ENCODE peak calls at places on chromosomes 12 and 14, in eight cellular contexts. M is right lobe of liver; A is cardiac muscle cell; R is tibial nerve; W is pancreas; C is testis; X is effector memory CD4-positive, alpha-beta T cell; I is spleen. S is an unnamed sample.
A peak's percentile ranks its signal among the peaks of the same experiment; 100 is the strongest.

GRCh38 chr12:115963030-115963480 is 314.4 kb downstream of the MED13L start:
- DNase-seq in A (no peak), X (no peak), M (no peak), R (no peak), I (no peak), C (no peak), W (no peak), S (no peak)

GRCh38 chr12:115798309-115798917 is 479.1 kb downstream of the MED13L start:
- DNase-seq in X (no peak), M (no peak), W (no peak), C (no peak), A (no peak), R (no peak), I (no peak), S (no peak)

GRCh38 chr14:95281560-95282176 is 38.0 kb downstream of the CLMN start:
- DNase-seq in R (no peak), A (no peak), I (no peak), C (no peak), W (no peak), X (no peak), M (peak; percentile 1), S (no peak)

GRCh38 chr12:77679701-77680100 is 151.0 kb upstream of the NAV3 start:
- DNase-seq in M (no peak), X (no peak), I (no peak), R (no peak), A (no peak), C (no peak), W (no peak), S (no peak)

GRCh38 chr12:59595557-59596231 is at the start of gene SLC16A7:
- DNase-seq in C (peak; percentile 82), X (peak; percentile 76), M (peak; percentile 80), R (peak; percentile 67), A (peak; percentile 91), W (peak; percentile 95), I (peak; percentile 97), S (peak; percentile 82)

GRCh38 chr12:117514016-117514415 is 152.6 kb upstream of the NOS1 start:
- DNase-seq in A (peak; percentile 21), I (no peak), R (no peak), W (no peak), M (peak; percentile 71), C (no peak), X (no peak), S (no peak)

GRCh38 chr14:42420071-42420470 is 813.4 kb downstream of the LRFN5 start:
- DNase-seq in A (no peak), M (no peak), W (no peak), R (no peak), C (no peak), I (no peak), X (no peak), S (no peak)

GRCh38 chr14:98350213-98350612 is 921.8 kb downstream of the BCL11B start:
- DNase-seq in W (no peak), M (no peak), A (no peak), R (no peak), X (no peak), I (no peak), C (no peak), S (no peak)

GRCh38 chr12:91182664-91183455 is at the start of gene DCN:
- DNase-seq in R (no peak), C (no peak), M (no peak), A (no peak), I (no peak), W (no peak), X (no peak), S (no peak)

GRCh38 chr14:55977346-55977745 is 140.9 kb upstream of the PELI2 start:
- DNase-seq in X (no peak), I (no peak), R (no peak), M (no peak), C (no peak), W (no peak), A (no peak), S (no peak)

GRCh38 chr12:91819132-91819447 is 326.6 kb downstream of the BTG1 start:
- DNase-seq in R (no peak), I (no peak), C (no peak), W (no peak), M (peak; percentile 87), X (no peak), A (no peak), S (no peak)

GRCh38 chr12:10408842-10409241 is 715 bp downstream of the KLRC4 start:
- DNase-seq in C (no peak), A (no peak), W (no peak), X (no peak), R (no peak), M (no peak), I (no peak), S (no peak)

DNA sequence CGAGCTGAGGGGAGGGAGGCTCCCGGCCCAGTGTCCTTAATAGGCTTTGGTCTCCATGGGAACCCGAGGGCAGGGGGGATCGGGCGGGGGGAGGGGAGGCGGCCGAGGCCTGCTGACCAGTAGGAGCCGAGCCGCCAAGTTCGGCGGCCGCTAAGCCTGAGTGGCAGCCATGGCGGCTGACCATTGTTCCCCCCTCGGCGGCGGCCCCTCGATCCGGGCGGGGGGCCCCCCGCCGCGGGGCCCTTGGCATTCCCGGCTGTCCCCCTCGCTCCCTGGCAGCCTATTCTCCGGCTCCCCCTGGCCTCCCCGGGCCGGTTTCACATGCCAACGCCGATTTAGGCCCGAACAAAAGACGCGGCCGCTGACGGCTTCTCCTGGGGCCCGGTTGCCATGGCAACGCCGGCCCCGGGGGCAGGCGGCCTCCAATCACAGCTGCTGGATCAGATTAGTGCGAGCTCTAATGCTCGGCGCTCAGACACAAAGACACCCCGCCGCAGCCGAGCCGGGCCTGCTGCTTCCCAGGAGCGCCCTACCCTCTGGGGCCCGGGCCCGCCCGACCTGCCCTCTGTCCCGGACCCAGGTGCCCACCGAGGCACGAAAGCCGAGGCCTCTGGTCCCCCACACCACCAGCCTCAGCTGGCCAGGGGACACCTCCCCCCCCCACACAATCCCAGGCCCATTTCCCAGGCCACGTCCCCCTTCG is 7.3 kb downstream of the MSI1 start:
- DNase-seq in C (peak; percentile 71), I (no peak), X (no peak), W (peak; percentile 81), M (no peak), R (peak; percentile 31), A (peak; percentile 95), S (no peak)
- H3K4me3 ChIP-seq in C (peak overlapping the region; percentile 65), I (peak overlapping the region; percentile 17), X (no peak overlapping the region), W (peak overlapping the region; percentile 32), M (no peak overlapping the region), R (peak overlapping the region; percentile 39), A (peak overlapping the region; percentile 41), S (no peak overlapping the region)

DNA sequence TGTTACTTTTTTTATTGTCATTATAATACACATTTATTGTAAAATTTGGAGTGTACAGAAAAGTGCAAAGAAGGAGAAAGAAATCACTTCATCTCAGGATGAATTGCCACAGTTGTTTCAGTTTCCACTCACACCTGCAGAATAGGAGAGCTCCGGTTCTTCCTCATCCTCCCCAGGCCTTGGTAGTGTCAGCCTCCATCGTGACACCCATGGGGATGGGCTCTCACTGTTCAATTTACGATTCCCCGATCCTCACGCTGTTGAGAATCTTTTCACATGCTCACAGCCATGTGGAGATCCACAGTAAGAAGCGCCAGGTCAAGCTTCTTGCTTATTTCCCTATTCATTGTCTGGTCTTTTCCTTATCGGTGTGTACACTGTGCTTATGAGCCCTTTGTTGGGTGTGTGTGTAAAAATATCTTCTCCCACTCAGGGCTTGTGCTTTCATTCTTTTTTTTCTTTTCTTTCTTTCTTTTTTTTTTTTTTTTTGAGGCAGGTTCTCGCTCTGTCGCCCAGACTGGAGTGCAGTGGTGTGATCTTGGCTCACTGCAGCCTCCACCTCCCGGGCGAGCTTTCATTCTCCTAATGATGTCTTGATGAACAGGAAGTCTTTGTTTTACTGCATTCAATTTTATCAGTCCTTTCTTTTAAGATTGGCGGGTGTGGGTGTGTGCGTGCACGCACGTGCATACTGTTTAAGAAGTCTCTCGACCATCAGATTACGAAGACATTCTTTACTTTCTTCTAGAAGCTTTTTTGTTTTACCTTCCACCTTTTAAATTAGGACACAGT is 21.5 kb downstream of the RIN3 start:
- DNase-seq in A (no peak), I (peak; percentile 29), C (peak; percentile 87), X (no peak), R (no peak), W (no peak), M (no peak), S (no peak)
- H3K27ac ChIP-seq in A (no peak overlapping the region), I (peak overlapping the region; percentile 26), C (peak overlapping the region; percentile 65), X (no peak overlapping the region), R (no peak overlapping the region), W (no peak overlapping the region), M (no peak overlapping the region), S (no peak overlapping the region)

DNA sequence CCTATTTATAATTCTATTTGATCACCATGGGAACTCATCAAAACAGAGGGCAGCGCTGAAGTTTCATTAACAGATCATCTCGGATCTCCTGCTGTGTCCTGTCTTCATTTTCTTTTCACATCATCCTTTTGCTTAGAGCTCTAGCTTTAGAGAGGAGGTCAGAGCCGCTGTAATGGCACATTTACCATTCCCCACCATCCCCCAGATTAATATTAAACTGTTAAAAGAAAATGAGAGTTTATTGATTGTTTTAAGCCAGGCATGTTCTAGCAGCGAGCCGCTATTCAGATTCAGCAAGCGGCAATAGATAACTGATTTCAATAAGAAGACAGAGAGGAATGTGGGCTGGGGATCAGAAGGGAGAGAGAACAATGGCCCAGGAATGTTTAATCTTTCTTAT is 308.8 kb downstream of the EGLN3 start:
- DNase-seq in C (no peak), X (no peak), I (no peak), R (no peak), M (no peak), A (no peak), W (no peak), S (no peak)
- H3K4me3 ChIP-seq in C (no peak overlapping the region), X (no peak overlapping the region), I (no peak overlapping the region), R (no peak overlapping the region), M (no peak overlapping the region), A (no peak overlapping the region), W (no peak overlapping the region), S (no peak overlapping the region)

GRCh38 chr14:68780358-68781160 is 12.3 kb downstream of the ZFP36L1 start:
- DNase-seq in W (peak; percentile 75), M (peak; percentile 55), C (peak; percentile 88), X (no peak), A (no peak), R (no peak), I (peak; percentile 88), S (peak; percentile 64)
- H3K27ac ChIP-seq in W (peak overlapping the region; percentile 77), M (peak overlapping the region; percentile 37), C (peak overlapping the region; percentile 35), X (peak overlapping the region; percentile 82), A (peak overlapping the region; percentile 34), R (peak overlapping the region; percentile 68), I (peak overlapping the region; percentile 72), S (peak overlapping the region; percentile 58)

GRCh38 chr12:11652351-11653040 is 3.0 kb downstream of the ETV6 start:
- DNase-seq in R (no peak), C (peak; percentile 68), X (no peak), W (no peak), I (peak; percentile 80), A (no peak), M (no peak), S (no peak)
- H3K4me3 ChIP-seq in R (peak overlapping the region; percentile 75), C (peak overlapping the region; percentile 1), X (peak overlapping the region; percentile 92), W (peak overlapping the region; percentile 75), I (peak overlapping the region; percentile 84), A (peak overlapping the region; percentile 99), M (peak overlapping the region; percentile 73), S (peak overlapping the region; percentile 15)

GRCh38 chr12:113226696-113227095 is 5.4 kb downstream of the TPCN1 start:
- DNase-seq in M (no peak), W (no peak), I (peak; percentile 57), A (no peak), R (no peak), C (no peak), X (no peak), S (no peak)
- H3K27ac ChIP-seq in M (no peak overlapping the region), W (no peak overlapping the region), I (no peak overlapping the region), A (peak overlapping the region; percentile 21), R (peak overlapping the region; percentile 56), C (peak overlapping the region; percentile 22), X (no peak overlapping the region), S (no peak overlapping the region)